ENCODE peak calls at places on chromosome 3, in eight cellular contexts. Y is nucleus accumbens; S is small intestine; H is CD4-positive, CD25-positive, alpha-beta regulatory T cell; M is fibroblast of the aortic adventitia; C is mammary epithelial cell; Q is HEK293T; P is stimulated activated naive B cell treated with anti-CD40 and anti-IgM and Interleukin-4, amounts not matched to agents 10 μg/mL and 1 μg/mL and 100 μg/mL, for 72 hours. L is an unnamed sample.
A peak's percentile ranks its signal among the peaks of the same experiment; 100 is the strongest.

GRCh38 chr3:190058486-190059241 is 62.0 kb downstream of the P3H2 start:
- DNase-seq in Y (no peak), S (no peak), H (no peak), M (no peak), C (no peak), Q (no peak), P (no peak), L (no peak)

GRCh38 chr3:87227835-87228144 is 681 bp downstream of the CHMP2B start:
- DNase-seq in Y (no peak), S (no peak), H (no peak), M (peak; percentile 18), C (no peak), Q (no peak), P (no peak), L (peak; percentile 2)

GRCh38 chr3:86782271-86782670 is 208.7 kb downstream of the VGLL3 start:
- DNase-seq in Y (no peak), S (no peak), H (no peak), M (peak; percentile 86), C (no peak), Q (no peak), P (no peak), L (no peak)

GRCh38 chr3:106908181-106908938 is 468.9 kb upstream of the CCDC54 start:
- DNase-seq in Y (no peak), S (no peak), H (no peak), M (no peak), C (no peak), Q (no peak), P (no peak), L (no peak)

GRCh38 chr3:134660046-134660441 is 9.2 kb upstream of the KY start:
- DNase-seq in Y (no peak), S (no peak), H (no peak), M (no peak), C (no peak), Q (no peak), P (no peak), L (no peak)

GRCh38 chr3:101719604-101720185 is 4.7 kb upstream of the CEP97 start:
- DNase-seq in Y (no peak), S (no peak), H (no peak), M (no peak), C (no peak), Q (no peak), P (no peak), L (no peak)

GRCh38 chr3:197380786-197381185 is 82.4 kb upstream of the DLG1 start:
- DNase-seq in Y (no peak), S (no peak), H (no peak), M (no peak), C (peak; percentile 77), Q (no peak), P (no peak), L (no peak)

GRCh38 chr3:4597204-4597985 is 104.2 kb downstream of the ITPR1 start:
- DNase-seq in Y (no peak), S (no peak), H (no peak), M (no peak), C (no peak), Q (no peak), P (no peak), L (no peak)

GRCh38 chr3:107987036-107987557 is 103.7 kb downstream of the CD47 start:
- DNase-seq in Y (no peak), S (peak; percentile 83), H (no peak), M (peak; percentile 100), C (peak; percentile 98), Q (no peak), P (no peak), L (no peak)

GRCh38 chr3:102090646-102091045 is 241.3 kb downstream of the NFKBIZ start:
- DNase-seq in Y (no peak), S (no peak), H (no peak), M (no peak), C (no peak), Q (no peak), P (no peak), L (no peak)

GRCh38 chr3:23071758-23072157 is 131.4 kb upstream of the UBE2E2 start:
- DNase-seq in Y (no peak), S (no peak), H (no peak), M (no peak), C (no peak), Q (no peak), P (peak; percentile 61), L (peak; percentile 44)

GRCh38 chr3:145116769-145117168 is 1044.2 kb downstream of the PLOD2 start:
- DNase-seq in Y (no peak), S (no peak), H (no peak), M (no peak), C (no peak), Q (no peak), P (no peak), L (no peak)

GRCh38 chr3:146223401-146224373 is 27.2 kb downstream of the PLSCR4 start:
- DNase-seq in Y (no peak), S (peak; percentile 67), H (no peak), M (peak; percentile 26), C (no peak), Q (no peak), P (no peak), L (no peak)

GRCh38 chr3:127739347-127740135 is 66.8 kb downstream of the ABTB1 start:
- DNase-seq in Y (no peak), S (no peak), H (no peak), M (peak; percentile 63), C (no peak), Q (no peak), P (no peak), L (no peak)

GRCh38 chr3:155995525-155996370 is 124.6 kb upstream of the KCNAB1 start:
- DNase-seq in Y (no peak), S (peak; percentile 7), H (peak; percentile 9), M (peak; percentile 83), C (peak; percentile 43), Q (peak; percentile 61), P (no peak), L (no peak)

GRCh38 chr3:127426444-127427168 is 138.8 kb upstream of the PRR20G start:
- DNase-seq in Y (no peak), S (no peak), H (no peak), M (no peak), C (no peak), Q (no peak), P (no peak), L (no peak)

GRCh38 chr3:98038876-98039275 is 3.8 kb upstream of the GABRR3 start:
- DNase-seq in Y (no peak), S (no peak), H (no peak), M (no peak), C (no peak), Q (no peak), P (no peak), L (no peak)

GRCh38 chr3:52298147-52299098 is 10.8 kb downstream of the GLYCTK start:
- DNase-seq in Y (no peak), S (no peak), H (no peak), M (no peak), C (no peak), Q (no peak), P (no peak), L (no peak)

GRCh38 chr3:132726341-132726823 is 4.2 kb upstream of the NPHP3 start:
- DNase-seq in Y (no peak), S (peak; percentile 55), H (peak; percentile 70), M (peak; percentile 52), C (peak; percentile 40), Q (peak; percentile 23), P (no peak), L (peak; percentile 30)

GRCh38 chr3:157388051-157388450 is 48.6 kb upstream of the PTX3 start:
- DNase-seq in Y (no peak), S (no peak), H (no peak), M (no peak), C (no peak), Q (no peak), P (no peak), L (no peak)

GRCh38 chr3:148789156-148789555 is 38.5 kb upstream of the CPB1 start:
- DNase-seq in Y (no peak), S (no peak), H (no peak), M (no peak), C (no peak), Q (peak; percentile 31), P (no peak), L (no peak)

GRCh38 chr3:124032351-124032880 is 40.5 kb upstream of the ROPN1 start:
- DNase-seq in Y (peak; percentile 44), S (no peak), H (no peak), M (peak; percentile 2), C (no peak), Q (peak; percentile 16), P (no peak), L (no peak)

GRCh38 chr3:129315386-129315991 is 36.8 kb downstream of the HMCES start:
- DNase-seq in Y (peak; percentile 52), S (peak; percentile 29), H (peak; percentile 46), M (peak; percentile 33), C (peak; percentile 35), Q (no peak), P (no peak), L (peak; percentile 69)

GRCh38 chr3:160224256-160224655 is 966 bp upstream of the C3orf80 start:
- DNase-seq in Y (no peak), S (no peak), H (no peak), M (no peak), C (no peak), Q (no peak), P (no peak), L (peak; percentile 15)

GRCh38 chr3:8147726-8148125 is 353.9 kb upstream of the LMCD1 start:
- DNase-seq in Y (no peak), S (no peak), H (no peak), M (peak; percentile 68), C (no peak), Q (no peak), P (no peak), L (no peak)

GRCh38 chr3:187558990-187559389 is 111.2 kb downstream of the SST start:
- DNase-seq in Y (no peak), S (no peak), H (no peak), M (no peak), C (no peak), Q (no peak), P (no peak), L (no peak)

GRCh38 chr3:99855900-99856299 is 38.2 kb downstream of the CMSS1 start:
- DNase-seq in Y (no peak), S (no peak), H (no peak), M (no peak), C (no peak), Q (no peak), P (no peak), L (no peak)

GRCh38 chr3:124998247-124998630 is 57.6 kb downstream of the HEG1 start:
- DNase-seq in Y (no peak), S (no peak), H (no peak), M (no peak), C (no peak), Q (no peak), P (no peak), L (no peak)

GRCh38 chr3:16543242-16543864 is 29.9 kb upstream of the RFTN1 start:
- DNase-seq in Y (no peak), S (no peak), H (no peak), M (no peak), C (no peak), Q (no peak), P (no peak), L (no peak)

GRCh38 chr3:127417709-127418559 is 130.1 kb upstream of the PRR20G start:
- DNase-seq in Y (no peak), S (no peak), H (no peak), M (peak; percentile 37), C (no peak), Q (no peak), P (no peak), L (no peak)

GRCh38 chr3:4207672-4208071 is 95.5 kb upstream of the SETMAR start:
- DNase-seq in Y (no peak), S (no peak), H (no peak), M (no peak), C (no peak), Q (no peak), P (no peak), L (no peak)

GRCh38 chr3:122004123-122004522 is 17.9 kb downstream of the ILDR1 start:
- DNase-seq in Y (no peak), S (no peak), H (no peak), M (no peak), C (no peak), Q (no peak), P (no peak), L (no peak)

GRCh38 chr3:179196098-179196497 is 47.9 kb downstream of the PIK3CA start:
- DNase-seq in Y (no peak), S (peak; percentile 13), H (peak; percentile 68), M (peak; percentile 65), C (peak; percentile 39), Q (no peak), P (no peak), L (peak; percentile 50)

GRCh38 chr3:160929595-160929994 is 173.6 kb downstream of the PPM1L start:
- DNase-seq in Y (no peak), S (no peak), H (no peak), M (no peak), C (no peak), Q (peak; percentile 25), P (no peak), L (no peak)